ENCODE peak calls at places on chromosomes 2 and 18, in eight cellular contexts. G, B, W, A, I, N, D and M are unnamed samples.

GRCh38 chr2:760001-760400 is 82.8 kb upstream of the TMEM18 start:
- DNase-seq in G (no peak), I (no peak), A (no peak), N (no peak), B (no peak), D (no peak), W (no peak), M (no peak)

GRCh38 chr18:61738488-61738887 is 154.3 kb downstream of the RNF152 start:
- DNase-seq in D (peak), N (peak), A (no peak), I (no peak), B (peak), W (no peak), G (no peak), M (peak)

GRCh38 chr2:157903051-157903625 is 27.0 kb upstream of the ACVR1 start:
- DNase-seq in D (no peak), W (no peak), G (no peak), N (no peak), A (no peak), I (no peak), B (no peak), M (no peak)

GRCh38 chr2:144402282-144402681 is 117.6 kb downstream of the ZEB2 start:
- DNase-seq in I (no peak), W (no peak), A (peak), B (no peak), G (no peak), N (no peak), D (no peak), M (no peak)

GRCh38 chr18:34624551-34624950 is 85.5 kb upstream of the DTNA start:
- DNase-seq in D (no peak), N (peak), B (no peak), W (no peak), A (no peak), I (no peak), G (no peak), M (no peak)

GRCh38 chr18:26696318-26696717 is 148.0 kb upstream of the KCTD1 start:
- DNase-seq in D (no peak), G (no peak), N (no peak), W (no peak), A (no peak), I (no peak), B (no peak), M (no peak)

GRCh38 chr2:96824079-96824870 is 8.2 kb downstream of the CNNM3 start:
- DNase-seq in N (peak), W (peak), B (no peak), I (no peak), G (no peak), A (no peak), D (no peak), M (peak)

GRCh38 chr18:43248610-43249249 is 28.6 kb downstream of the SYT4 start:
- DNase-seq in A (no peak), N (no peak), G (no peak), I (no peak), D (no peak), B (no peak), W (no peak), M (peak)

GRCh38 chr2:144516417-144516980 is 3.4 kb downstream of the ZEB2 start:
- DNase-seq in W (no peak), D (no peak), A (no peak), I (peak), G (no peak), B (peak), N (peak), M (no peak)

GRCh38 chr2:129901754-129902415 is 77.6 kb upstream of the RAB6C start:
- DNase-seq in B (no peak), I (no peak), A (no peak), D (no peak), G (no peak), N (no peak), W (no peak), M (no peak)

GRCh38 chr2:111072220-111072871 is 48.4 kb upstream of the BCL2L11 start:
- DNase-seq in D (no peak), I (no peak), A (no peak), B (no peak), G (peak), N (peak), W (peak), M (peak)

GRCh38 chr2:150587547-150588209 is 100.2 kb upstream of the RND3 start:
- DNase-seq in I (no peak), N (peak), B (no peak), G (no peak), A (no peak), W (no peak), D (no peak), M (peak)

GRCh38 chr2:65425276-65425675 is 7.1 kb downstream of the SPRED2 start:
- DNase-seq in B (no peak), I (no peak), W (no peak), N (no peak), D (no peak), G (no peak), A (no peak), M (no peak)

GRCh38 chr2:25960920-25961319 is 21.4 kb downstream of the KIF3C start:
- DNase-seq in I (no peak), B (peak), W (no peak), N (peak), A (no peak), G (no peak), D (no peak), M (peak)

GRCh38 chr2:233209117-233209977 is 42.1 kb upstream of the ATG16L1 start:
- DNase-seq in W (no peak), G (no peak), B (no peak), A (no peak), D (no peak), I (no peak), N (peak), M (peak)

GRCh38 chr2:15674637-15675455 is 83.2 kb downstream of the DDX1 start:
- DNase-seq in G (no peak), B (peak), N (no peak), I (no peak), A (no peak), W (no peak), D (no peak), M (peak)

GRCh38 chr2:149661844-149662243 is 74.3 kb upstream of the MMADHC start:
- DNase-seq in N (peak), D (no peak), B (no peak), A (no peak), G (peak), I (no peak), W (peak), M (peak)

GRCh38 chr2:62089658-62090057 is 106.3 kb upstream of the B3GNT2 start:
- DNase-seq in W (no peak), I (no peak), N (no peak), D (no peak), A (no peak), B (no peak), G (no peak), M (peak)

GRCh38 chr2:185608799-185609198 is 129.8 kb upstream of the FSIP2 start:
- DNase-seq in A (no peak), I (no peak), N (peak), W (no peak), G (no peak), D (no peak), B (peak), M (no peak)

GRCh38 chr2:13522917-13523821 is 806.4 kb downstream of the TRIB2 start:
- DNase-seq in A (peak), G (no peak), B (no peak), I (no peak), D (no peak), W (no peak), N (no peak), M (no peak)

GRCh38 chr2:130756041-130756720 is 841 bp downstream of the AMER3 start:
- DNase-seq in G (no peak), B (peak), D (no peak), I (no peak), N (no peak), A (no peak), W (no peak), M (peak)

GRCh38 chr2:150125708-150126107 is 361.8 kb downstream of the RND3 start:
- DNase-seq in I (no peak), N (peak), B (peak), A (no peak), D (no peak), G (no peak), W (no peak), M (peak)

GRCh38 chr2:44793322-44793870 is 148.1 kb upstream of the SIX3 start:
- DNase-seq in B (peak), I (no peak), G (no peak), D (no peak), N (peak), W (no peak), A (no peak), M (peak)

GRCh38 chr2:117603569-117603968 is 210.9 kb upstream of the DDX18 start:
- DNase-seq in D (no peak), W (no peak), I (no peak), A (no peak), G (no peak), N (no peak), B (no peak), M (no peak)

GRCh38 chr2:206867006-206867405 is 72.3 kb upstream of the CPO start:
- DNase-seq in W (no peak), B (no peak), G (no peak), N (no peak), A (no peak), D (no peak), I (no peak), M (no peak)

GRCh38 chr2:36663851-36664715 is 32.4 kb upstream of the VIT start:
- DNase-seq in A (no peak), G (peak), W (no peak), N (peak), I (no peak), D (peak), B (peak), M (peak)

GRCh38 chr2:208359632-208359986 is 47.0 kb upstream of the PTH2R start:
- DNase-seq in A (no peak), W (no peak), D (no peak), B (peak), N (no peak), I (no peak), G (no peak), M (no peak)

GRCh38 chr18:55097406-55098170 is 138.3 kb upstream of the CCDC68 start:
- DNase-seq in W (no peak), N (peak), D (no peak), B (no peak), A (no peak), G (no peak), I (no peak), M (peak)

GRCh38 chr2:50108245-50108644 is 923.7 kb downstream of the NRXN1 start:
- DNase-seq in A (no peak), W (no peak), G (no peak), D (no peak), N (no peak), B (no peak), I (no peak), M (no peak)

GRCh38 chr2:119679526-119679837 is 481 bp downstream of the TMEM177 start:
- DNase-seq in N (no peak), B (no peak), W (no peak), D (no peak), I (no peak), A (no peak), G (no peak), M (no peak)

GRCh38 chr2:142131016-142131714 is at the start of gene LRP1B:
- DNase-seq in G (no peak), I (no peak), A (no peak), B (peak), N (peak), W (no peak), D (peak), M (peak)

GRCh38 chr2:102703748-102704147 is 58.1 kb upstream of the TMEM182 start:
- DNase-seq in W (no peak), I (no peak), B (peak), D (no peak), A (no peak), N (peak), G (peak), M (peak)

GRCh38 chr2:230940476-230940815 is 15.4 kb upstream of the GPR55 start:
- DNase-seq in B (no peak), A (no peak), N (no peak), D (no peak), G (no peak), I (no peak), W (no peak), M (no peak)

GRCh38 chr2:44186800-44187199 is 18.1 kb downstream of the PPM1B start:
- DNase-seq in I (no peak), A (no peak), N (no peak), W (no peak), B (peak), D (no peak), G (no peak), M (no peak)

GRCh38 chr2:223674998-223675609 is 72.9 kb upstream of the SCG2 start:
- DNase-seq in N (peak), I (no peak), D (peak), W (no peak), A (no peak), B (peak), G (no peak), M (peak)

GRCh38 chr2:9138507-9139085 is 68.0 kb upstream of the ASAP2 start:
- DNase-seq in A (no peak), I (no peak), W (no peak), N (no peak), D (no peak), B (peak), G (no peak), M (peak)

GRCh38 chr2:60823694-60824305 is 57.6 kb upstream of the REL start:
- DNase-seq in G (no peak), W (no peak), N (no peak), B (no peak), A (no peak), D (no peak), I (no peak), M (no peak)
- H3K4me3 ChIP-seq in G (no peak), W (no peak), N (no peak), B (no peak), A (no peak), D (no peak), I (no peak), M (no peak)

GRCh38 chr2:190173382-190173781 is 110.9 kb upstream of the MSTN start:
- DNase-seq in G (no peak), N (no peak), W (no peak), I (no peak), A (no peak), B (no peak), D (no peak), M (no peak)
- TF ChIP-seq CTCF in G (no peak), N (no peak), W (no peak), I (no peak), A (no peak), B (no peak), D (no peak), M (no peak)

GRCh38 chr18:9736942-9737813 is 29.1 kb downstream of the RAB31 start:
- DNase-seq in W (no peak), D (no peak), B (no peak), G (peak), A (no peak), N (peak), I (no peak), M (no peak)
- H3K4me3 ChIP-seq in W (no peak), D (no peak), B (no peak), G (peak), A (no peak), N (no peak), I (no peak), M (no peak)

GRCh38 chr2:21103274-21103891 is 20.4 kb upstream of the TDRD15 start:
- DNase-seq in W (no peak), G (no peak), I (no peak), N (no peak), B (no peak), A (no peak), D (no peak), M (no peak)
- TF ChIP-seq CTCF in W (no peak), G (no peak), I (no peak), N (no peak), B (no peak), A (no peak), D (no peak), M (no peak)

DNA sequence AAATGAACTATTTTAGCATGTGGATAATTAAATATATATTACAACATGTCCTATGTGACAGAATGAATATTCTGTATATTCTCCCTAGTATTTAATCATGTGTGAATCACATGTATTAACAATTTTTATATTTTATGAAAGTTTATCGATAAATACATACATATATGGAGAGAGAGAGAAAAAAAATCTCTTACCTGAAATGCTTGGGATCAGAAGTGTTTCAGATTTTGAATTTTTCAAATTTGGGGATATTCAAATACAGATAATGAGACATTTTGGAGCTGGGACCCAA is 228.6 kb upstream of the RBBP8 start:
- DNase-seq in A (no peak), B (no peak), W (no peak), G (no peak), I (no peak), D (no peak), N (no peak), M (no peak)
- H3K4me3 ChIP-seq in A (no peak), B (no peak), W (no peak), G (no peak), I (no peak), D (no peak), N (no peak), M (no peak)